ENCODE peak calls at places on chromosome 1, in six cellular contexts. Z is cardiac muscle cell; X is nephron progenitor cell; F is AG09309; Q is osteoblast; J is activated CD8-positive, alpha-beta T cell treated with anti-CD3 and anti-CD28 coated beads for 36 hours. N is an unnamed sample.

GRCh38 chr1:218811497-218811896 is 362.2 kb upstream of the LYPLAL1 start:
- DNase-seq in J (no peak), Q (no peak), Z (peak; percentile 54), X (no peak), F (no peak), N (peak; percentile 44)

GRCh38 chr1:185645686-185646085 is 88.5 kb upstream of the HMCN1 start:
- DNase-seq in X (no peak), F (no peak), J (no peak), Q (peak; percentile 23), Z (peak; percentile 8), N (no peak)

GRCh38 chr1:20339811-20340457 is 49.3 kb downstream of the VWA5B1 start:
- DNase-seq in X (peak; percentile 31), F (no peak), Q (peak; percentile 82), Z (no peak), J (no peak), N (no peak)

GRCh38 chr1:172180886-172181285 is 239.6 kb upstream of the C1orf105 start:
- DNase-seq in Z (peak; percentile 71), F (no peak), X (no peak), J (peak; percentile 59), Q (no peak), N (peak; percentile 77)

GRCh38 chr1:244850896-244851295 is 13.4 kb downstream of the HNRNPU start:
- DNase-seq in Q (no peak), X (no peak), F (no peak), Z (no peak), J (no peak), N (no peak)

GRCh38 chr1:6308449-6308848 is 47.6 kb upstream of the GPR153 start:
- DNase-seq in X (no peak), F (no peak), Z (no peak), J (no peak), Q (no peak), N (no peak)

GRCh38 chr1:147413110-147413605 is 128.1 kb upstream of the BCL9 start:
- DNase-seq in F (no peak), Q (no peak), X (no peak), Z (no peak), J (no peak), N (no peak)

GRCh38 chr1:50270926-50271325 is 152.3 kb downstream of the DMRTA2 start:
- DNase-seq in Z (no peak), X (no peak), F (no peak), J (no peak), Q (no peak), N (no peak)

GRCh38 chr1:150362721-150363425 is 1.1 kb upstream of the RPRD2 start:
- DNase-seq in X (no peak), F (no peak), Q (no peak), J (no peak), Z (no peak), N (no peak)

GRCh38 chr1:100567062-100567461 is 29.1 kb downstream of the GPR88 start:
- DNase-seq in X (no peak), Q (no peak), F (no peak), Z (no peak), J (no peak), N (no peak)

GRCh38 chr1:42767510-42767924 is 468 bp downstream of the C1orf50 start:
- DNase-seq in X (no peak), J (no peak), Z (no peak), Q (no peak), F (no peak), N (peak; percentile 19)

GRCh38 chr1:200442537-200443169 is 32.8 kb upstream of the ZNF281 start:
- DNase-seq in F (no peak), Z (no peak), Q (peak; percentile 21), X (no peak), J (no peak), N (no peak)

GRCh38 chr1:218636548-218636947 is 291.4 kb downstream of the TGFB2 start:
- DNase-seq in J (no peak), X (no peak), F (no peak), Q (no peak), Z (peak; percentile 67), N (peak; percentile 39)

GRCh38 chr1:226675720-226676357 is 63.2 kb downstream of the ITPKB start:
- DNase-seq in F (no peak), Q (no peak), X (no peak), J (no peak), Z (no peak), N (no peak)

GRCh38 chr1:10250663-10251062 is 40.3 kb downstream of the KIF1B start:
- DNase-seq in F (no peak), Z (no peak), X (peak; percentile 23), Q (no peak), J (no peak), N (no peak)

GRCh38 chr1:115828101-115829022 is 12.6 kb downstream of the NHLH2 start:
- DNase-seq in Z (peak; percentile 57), Q (peak; percentile 71), F (no peak), J (peak; percentile 44), X (peak; percentile 73), N (peak; percentile 33)

GRCh38 chr1:10753279-10753678 is 43.2 kb downstream of the CASZ1 start:
- DNase-seq in Q (no peak), J (peak; percentile 35), F (no peak), Z (no peak), X (no peak), N (no peak)

GRCh38 chr1:209445576-209445975 is 137.9 kb upstream of the CAMK1G start:
- DNase-seq in Q (no peak), J (no peak), X (no peak), Z (no peak), F (no peak), N (no peak)

GRCh38 chr1:209443975-209444651 is 139.4 kb upstream of the CAMK1G start:
- DNase-seq in Z (no peak), Q (no peak), X (no peak), F (no peak), J (no peak), N (no peak)

GRCh38 chr1:209439828-209440227 is 143.7 kb upstream of the CAMK1G start:
- DNase-seq in F (no peak), Q (no peak), J (no peak), Z (no peak), X (no peak), N (no peak)

GRCh38 chr1:209443361-209443931 is 140.1 kb upstream of the CAMK1G start:
- DNase-seq in J (no peak), Z (no peak), Q (no peak), X (no peak), F (no peak), N (no peak)
- TF ChIP-seq CTCF in J (no peak), Z (no peak), Q (no peak), X (no peak), F (no peak), N (no peak)

GRCh38 chr1:152188673-152189591 is 29.9 kb upstream of the RPTN start:
- DNase-seq in F (no peak), J (peak; percentile 85), Q (peak; percentile 85), X (peak; percentile 6), Z (peak; percentile 86), N (peak; percentile 86)
- TF ChIP-seq CTCF in F (peak; percentile 85), J (peak; percentile 92), Q (peak; percentile 83), X (no peak), Z (peak; percentile 91), N (peak; percentile 92)

GRCh38 chr1:46248122-46248920 is 758 bp downstream of the RAD54L start:
- DNase-seq in J (peak; percentile 58), Q (peak; percentile 57), Z (no peak), X (peak; percentile 32), F (no peak), N (no peak)
- TF ChIP-seq CTCF in J (peak; percentile 46), Q (no peak), Z (no peak), X (peak; percentile 19), F (no peak), N (peak; percentile 9)

DNA sequence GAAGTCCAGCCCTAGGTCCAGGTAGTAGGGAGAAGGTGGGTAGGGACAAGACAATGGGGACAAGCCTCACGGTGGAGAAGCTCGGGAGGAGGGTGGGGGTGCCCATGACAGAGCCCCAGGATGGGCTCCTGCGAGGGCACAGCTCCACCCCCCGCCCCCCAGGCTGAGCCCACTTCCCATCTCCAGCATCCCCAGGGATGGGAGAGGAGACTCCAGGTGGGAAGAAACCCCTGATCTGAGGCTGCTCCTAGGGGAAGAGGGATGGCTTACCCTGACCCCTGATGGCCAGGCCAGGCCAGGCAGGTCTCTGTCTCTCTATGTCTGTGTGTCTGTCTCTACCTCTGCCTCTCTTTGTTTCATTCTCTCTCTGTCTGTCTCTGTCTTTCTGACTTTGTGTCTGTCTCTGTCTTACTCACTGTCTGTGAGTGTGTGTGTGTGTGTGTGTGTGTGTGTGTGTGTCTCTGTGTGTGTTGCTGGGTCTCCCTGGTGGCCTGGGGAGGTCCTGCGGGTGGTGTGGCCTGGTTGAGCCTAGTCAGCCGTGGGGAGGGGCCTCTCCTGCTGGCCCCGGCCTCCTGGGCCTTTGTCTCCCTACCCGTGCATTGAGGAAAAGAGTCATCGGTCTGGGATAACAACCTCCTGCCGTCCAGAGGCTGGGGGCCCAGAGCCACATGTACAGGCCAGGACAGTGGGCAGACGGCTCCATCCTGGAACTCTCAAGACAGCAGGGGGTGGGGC is 45.7 kb downstream of the WNT9A start:
- DNase-seq in J (peak; percentile 20), Q (no peak), Z (peak; percentile 35), F (no peak), X (no peak), N (peak; percentile 38)
- TF ChIP-seq CTCF in J (no peak), Q (peak; percentile 22), Z (peak; percentile 15), F (no peak), X (no peak), N (no peak)

DNA sequence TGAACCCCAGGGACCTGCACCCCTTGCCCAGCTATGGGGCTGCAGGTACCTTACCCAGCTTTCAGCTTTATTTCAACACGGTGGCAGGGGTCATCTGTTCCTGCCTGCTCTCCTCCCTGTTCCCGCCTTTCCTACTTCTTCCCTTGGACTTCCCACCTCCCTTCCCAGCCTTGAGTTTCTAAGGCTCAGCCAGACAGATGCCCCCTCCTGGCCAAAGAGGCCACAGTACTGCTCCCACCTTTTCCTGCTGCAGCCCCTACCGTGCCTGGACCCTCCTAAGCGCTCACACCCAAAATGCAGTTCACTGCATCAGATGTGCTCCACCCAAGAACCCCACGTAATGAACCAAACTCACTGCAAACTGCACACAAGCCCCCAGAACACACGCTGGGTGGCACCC is 7.7 kb downstream of the NOC2L start:
- DNase-seq in F (no peak), Q (no peak), Z (peak; percentile 45), X (no peak), J (no peak), N (no peak)
- TF ChIP-seq CTCF in F (peak; percentile 51), Q (peak; percentile 48), Z (peak; percentile 51), X (peak; percentile 28), J (no peak), N (peak; percentile 36)

N was measured in cardiac fibroblast.